ENCODE peak calls at places on chromosomes 6 and 20, in five cellular contexts. C is activated B cell treated with CpG ODN at 0.5 μM for 24 hours; A is HEK293T; I is activated naive CD4-positive, alpha-beta T cell treated with anti-CD3 and anti-CD28 coated beads, Interleukin-2, amount 50 U/mL, for 72 hours; V is SW 1271. H is an unnamed sample.

GRCh38 chr20:19885981-19886665 is 128.1 kb downstream of the RIN2 start:
- DNase-seq in C (no peak), A (no peak), I (no peak), V (peak), H (no peak)

GRCh38 chr6:51021171-51021570 is 202.5 kb downstream of the TFAP2B start:
- DNase-seq in C (no peak), A (no peak), I (no peak), V (no peak), H (no peak)

GRCh38 chr6:119181046-119181445 is 102.6 kb upstream of the FAM184A start:
- DNase-seq in C (no peak), A (no peak), I (no peak), V (no peak), H (no peak)

GRCh38 chr20:1242530-1242929 is 16.7 kb downstream of the RAD21L1 start:
- DNase-seq in C (no peak), A (no peak), I (no peak), V (peak), H (peak)

GRCh38 chr6:1614767-1615650 is 5.3 kb downstream of the FOXC1 start:
- DNase-seq in C (peak), A (no peak), I (no peak), V (no peak), H (no peak)

GRCh38 chr20:2136275-2136674 is 34.6 kb downstream of the STK35 start:
- DNase-seq in C (no peak), A (no peak), I (no peak), V (no peak), H (no peak)

GRCh38 chr20:3629893-3630292 is 33.3 kb downstream of the GFRA4 start:
- DNase-seq in C (no peak), A (no peak), I (no peak), V (no peak), H (no peak)

GRCh38 chr20:34621383-34622367 is 55.2 kb downstream of the PIGU start:
- DNase-seq in C (no peak), A (no peak), I (no peak), V (no peak), H (no peak)

GRCh38 chr6:52691718-52692117 is 20.8 kb downstream of the TMEM14A start:
- DNase-seq in C (no peak), A (no peak), I (no peak), V (no peak), H (no peak)

GRCh38 chr6:30889921-30890645 is 5.8 kb downstream of the DDR1 start:
- DNase-seq in C (no peak), A (no peak), I (no peak), V (no peak), H (no peak)

GRCh38 chr20:24708411-24709295 is 239.2 kb downstream of the SYNDIG1 start:
- DNase-seq in C (no peak), A (no peak), I (no peak), V (no peak), H (no peak)

GRCh38 chr6:22737331-22737730 is 168.0 kb downstream of the HDGFL1 start:
- DNase-seq in C (no peak), A (peak), I (no peak), V (peak), H (no peak)

GRCh38 chr6:17334265-17334664 is 53.1 kb downstream of the RBM24 start:
- DNase-seq in C (no peak), A (no peak), I (no peak), V (no peak), H (peak)

GRCh38 chr20:23391707-23392310 is 29.5 kb downstream of the NAPB start:
- DNase-seq in C (no peak), A (no peak), I (no peak), V (no peak), H (no peak)

GRCh38 chr6:166813461-166813860 is 142.9 kb downstream of the RNASET2 start:
- DNase-seq in C (no peak), A (no peak), I (no peak), V (no peak), H (no peak)

GRCh38 chr20:41110012-41110411 is 27.3 kb upstream of the PLCG1 start:
- DNase-seq in C (no peak), A (no peak), I (no peak), V (no peak), H (no peak)